ENCODE peak calls at places on chromosomes 16 and 17, in five cellular contexts. I is sigmoid colon; W is ovary; T is CD8-positive, alpha-beta T cell; P is upper lobe of right lung. V is an unnamed sample.

GRCh38 chr16:8493885-8494487 is 96.3 kb downstream of the TMEM114 start:
- DNase-seq in T (no peak), W (no peak), I (no peak), P (no peak), V (no peak)

GRCh38 chr17:72004011-72004427 is 116.8 kb upstream of the SOX9 start:
- DNase-seq in T (no peak), P (no peak), I (no peak), W (no peak), V (no peak)

GRCh38 chr17:60664022-60664421 is 13.6 kb upstream of the BCAS3 start:
- DNase-seq in T (no peak), P (no peak), I (no peak), W (no peak), V (no peak)

GRCh38 chr17:48728232-48729231 is at the start of gene HOXB13:
- DNase-seq in P (no peak), W (no peak), I (peak; percentile 82), T (no peak), V (no peak)

GRCh38 chr17:44219636-44220210 is at the start of gene UBTF:
- DNase-seq in P (peak; percentile 87), I (peak; percentile 86), W (peak; percentile 82), T (peak; percentile 71), V (no peak)

GRCh38 chr16:15493416-15494181 is 59.2 kb downstream of the BMERB1 start:
- DNase-seq in W (no peak), P (no peak), T (no peak), I (no peak), V (no peak)

GRCh38 chr16:1691956-1692355 is 13.9 kb downstream of the JPT2 start:
- DNase-seq in T (no peak), P (no peak), I (no peak), W (no peak), V (no peak)

GRCh38 chr16:89697161-89697615 is 4.3 kb downstream of the SPATA2L start:
- DNase-seq in I (no peak), T (no peak), W (peak; percentile 53), P (no peak), V (no peak)

GRCh38 chr16:30418350-30419181 is 11.2 kb downstream of the ZNF771 start:
- DNase-seq in T (no peak), I (no peak), W (no peak), P (no peak), V (no peak)

GRCh38 chr16:57067347-57067746 is 25.0 kb upstream of the CPNE2 start:
- DNase-seq in T (no peak), W (no peak), P (no peak), I (no peak), V (no peak)

GRCh38 chr17:72414967-72415853 is 294.4 kb downstream of the SOX9 start:
- DNase-seq in T (no peak), I (no peak), P (no peak), W (no peak), V (no peak)

GRCh38 chr17:72576289-72576759 is 455.5 kb downstream of the SOX9 start:
- DNase-seq in P (no peak), W (no peak), T (no peak), I (no peak), V (no peak)

GRCh38 chr16:19837331-19837943 is 47.2 kb downstream of the GPRC5B start:
- DNase-seq in P (no peak), W (no peak), I (no peak), T (no peak), V (no peak)

GRCh38 chr16:65098916-65099315 is 22.9 kb downstream of the CDH11 start:
- DNase-seq in P (no peak), I (no peak), W (no peak), T (no peak), V (no peak)

GRCh38 chr17:80781851-80782277 is 209.8 kb upstream of the CHMP6 start:
- DNase-seq in T (no peak), P (no peak), W (no peak), I (peak; percentile 61), V (no peak)
- H3K4me3 ChIP-seq in T (no peak overlapping the region), P (no peak overlapping the region), W (no peak overlapping the region), I (no peak overlapping the region), V (no peak overlapping the region)

GRCh38 chr17:39627717-39628516 is 1.2 kb downstream of the PPP1R1B start:
- DNase-seq in W (no peak), T (no peak), P (no peak), I (no peak), V (no peak)
- H3K4me1 ChIP-seq in W (peaks cover 2% of the 10 kb centered on the region), T (peaks cover 20% of the 10 kb centered on the region), P (no peaks in the 10 kb centered on the region), I (peaks cover 19% of the 10 kb centered on the region), V (peaks cover 18% of the 10 kb centered on the region)

GRCh38 chr16:69909043-69909442 is 42.1 kb upstream of the CLEC18A start:
- DNase-seq in T (no peak), W (no peak), P (no peak), I (no peak), V (no peak)

GRCh38 chr16:69905171-69905555 is 46.0 kb upstream of the CLEC18A start:
- DNase-seq in I (no peak), W (no peak), T (no peak), P (no peak), V (no peak)

GRCh38 chr16:69904495-69905170 is 46.5 kb upstream of the CLEC18A start:
- DNase-seq in P (no peak), W (no peak), I (no peak), T (no peak), V (no peak)

GRCh38 chr16:69906838-69907301 is 44.3 kb upstream of the CLEC18A start:
- DNase-seq in W (no peak), T (no peak), P (no peak), I (no peak), V (no peak)

DNA sequence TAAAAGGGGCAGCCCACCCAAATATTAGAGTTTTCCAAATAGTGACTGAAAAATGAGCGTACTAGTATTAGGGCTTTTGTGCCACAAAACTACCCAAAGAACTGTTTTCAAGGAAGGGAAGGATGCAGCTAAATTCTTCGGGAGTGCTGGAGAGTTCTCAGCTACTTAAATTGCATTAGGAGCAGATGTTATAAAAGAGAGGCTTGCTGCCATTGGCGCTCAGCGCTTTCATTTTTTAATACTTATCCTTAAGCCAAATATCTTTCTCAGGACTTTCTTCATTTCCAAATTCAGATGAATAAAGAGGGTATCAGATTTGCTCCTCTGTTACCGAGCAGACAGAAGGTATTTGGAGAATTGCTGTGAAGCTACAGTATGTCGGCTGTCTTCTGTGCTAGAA is 47.3 kb upstream of the CLEC18A start:
- DNase-seq in W (no peak), T (no peak), I (no peak), P (no peak), V (no peak)
- H3K27ac ChIP-seq in W (no peak overlapping the region), T (no peak overlapping the region), I (no peak overlapping the region), P (no peak overlapping the region), V (no peak overlapping the region)

GRCh38 chr16:83968891-83969672 is 1.0 kb downstream of the NECAB2 start:
- DNase-seq in T (no peak), W (no peak), I (no peak), P (no peak), V (no peak)
- H3K4me3 ChIP-seq in T (no peak overlapping the region), W (no peak overlapping the region), I (no peak overlapping the region), P (no peak overlapping the region), V (peak overlapping the region; percentile 55)

DNA sequence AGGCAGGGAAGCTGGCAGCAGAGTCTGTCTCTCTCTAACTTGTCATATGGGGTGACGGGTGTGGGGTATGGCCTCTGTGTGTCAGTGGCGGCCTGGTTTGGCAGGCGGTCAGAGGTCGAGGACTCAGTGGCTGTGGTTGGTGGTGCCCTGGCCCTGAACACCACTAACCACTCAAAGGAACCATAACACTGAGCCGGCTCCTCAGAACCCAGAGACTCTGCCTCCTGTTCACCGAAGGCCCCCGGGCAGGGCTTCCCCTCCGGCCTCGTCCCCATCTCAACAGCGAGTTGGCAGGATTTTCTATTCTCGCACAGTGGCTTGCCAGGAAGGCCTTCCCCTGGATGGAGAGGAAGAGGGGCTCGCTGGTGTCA is 638 bp downstream of the P2RX1 start:
- DNase-seq in T (no peak), P (no peak), I (no peak), W (no peak), V (no peak)
- H3K4me1 ChIP-seq in T (peaks cover 55% of the 10 kb centered on the region), P (peaks cover 37% of the 10 kb centered on the region), I (peaks cover 28% of the 10 kb centered on the region), W (peaks cover 12% of the 10 kb centered on the region), V (no peaks in the 10 kb centered on the region)

V was measured in iPS DF 6.9.